ENCODE peak calls at places on chromosome 1, in five cellular contexts. One of them, this sample, is unnamed.

GRCh38 chr1:4095466-4095865 is 195.4 kb upstream of the C1orf174 start:
- DNase-seq in cardiac muscle cell: no peak
- DNase-seq in kidney epithelial cell: no peak
- DNase-seq in NCI-H748 treated with DMSO at 0.1 percent for 48 hours: no peak
- DNase-seq in anterior cingulate cortex: no peak
- DNase-seq in this sample: no peak

GRCh38 chr1:113758631-113759340 is 500 bp downstream of the PHTF1 start:
- DNase-seq in cardiac muscle cell: peak; percentile 74
- DNase-seq in anterior cingulate cortex: peak; percentile 78
- DNase-seq in NCI-H748 treated with DMSO at 0.1 percent for 48 hours: peak; percentile 69
- DNase-seq in kidney epithelial cell: no peak
- DNase-seq in this sample: peak; percentile 36

GRCh38 chr1:39391741-39392679 is 99.4 kb upstream of the BMP8A start:
- DNase-seq in kidney epithelial cell: peak; percentile 83
- DNase-seq in cardiac muscle cell: peak; percentile 52
- DNase-seq in anterior cingulate cortex: peak; percentile 15
- DNase-seq in NCI-H748 treated with DMSO at 0.1 percent for 48 hours: no peak
- DNase-seq in this sample: no peak

GRCh38 chr1:76291186-76291585 is 216.6 kb downstream of the ST6GALNAC3 start:
- DNase-seq in kidney epithelial cell: no peak
- DNase-seq in NCI-H748 treated with DMSO at 0.1 percent for 48 hours: no peak
- DNase-seq in anterior cingulate cortex: peak; percentile 8
- DNase-seq in cardiac muscle cell: no peak
- DNase-seq in this sample: no peak

GRCh38 chr1:221478050-221478949 is 263.6 kb downstream of the DUSP10 start:
- DNase-seq in NCI-H748 treated with DMSO at 0.1 percent for 48 hours: peak; percentile 15
- DNase-seq in cardiac muscle cell: peak; percentile 75
- DNase-seq in anterior cingulate cortex: peak; percentile 54
- DNase-seq in kidney epithelial cell: peak; percentile 63
- DNase-seq in this sample: peak; percentile 62

GRCh38 chr1:206736878-206737728 is 33.5 kb upstream of the IL19 start:
- DNase-seq in kidney epithelial cell: no peak
- DNase-seq in anterior cingulate cortex: no peak
- DNase-seq in NCI-H748 treated with DMSO at 0.1 percent for 48 hours: no peak
- DNase-seq in cardiac muscle cell: peak; percentile 40
- DNase-seq in this sample: no peak

GRCh38 chr1:49333946-49334345 is 557.3 kb upstream of the BEND5 start:
- DNase-seq in kidney epithelial cell: no peak
- DNase-seq in anterior cingulate cortex: no peak
- DNase-seq in NCI-H748 treated with DMSO at 0.1 percent for 48 hours: no peak
- DNase-seq in cardiac muscle cell: no peak
- DNase-seq in this sample: peak; percentile 2

GRCh38 chr1:87449348-87449963 is 120.8 kb downstream of the LMO4 start:
- DNase-seq in cardiac muscle cell: peak; percentile 42
- DNase-seq in kidney epithelial cell: no peak
- DNase-seq in NCI-H748 treated with DMSO at 0.1 percent for 48 hours: no peak
- DNase-seq in anterior cingulate cortex: no peak
- DNase-seq in this sample: no peak

GRCh38 chr1:226436855-226437491 is 29.1 kb upstream of the PARP1 start:
- DNase-seq in NCI-H748 treated with DMSO at 0.1 percent for 48 hours: no peak
- DNase-seq in kidney epithelial cell: no peak
- DNase-seq in cardiac muscle cell: no peak
- DNase-seq in anterior cingulate cortex: no peak
- DNase-seq in this sample: no peak

GRCh38 chr1:19987719-19988118 is 8.3 kb upstream of the PLA2G2A start:
- DNase-seq in NCI-H748 treated with DMSO at 0.1 percent for 48 hours: no peak
- DNase-seq in cardiac muscle cell: no peak
- DNase-seq in anterior cingulate cortex: no peak
- DNase-seq in kidney epithelial cell: no peak
- DNase-seq in this sample: no peak

GRCh38 chr1:164787834-164788231 is 228.8 kb downstream of the PBX1 start:
- DNase-seq in NCI-H748 treated with DMSO at 0.1 percent for 48 hours: peak; percentile 85
- DNase-seq in anterior cingulate cortex: no peak
- DNase-seq in kidney epithelial cell: no peak
- DNase-seq in cardiac muscle cell: no peak
- DNase-seq in this sample: no peak

GRCh38 chr1:17207540-17207939 is 2.6 kb downstream of the PADI1 start:
- DNase-seq in cardiac muscle cell: no peak
- DNase-seq in kidney epithelial cell: no peak
- DNase-seq in anterior cingulate cortex: peak; percentile 3
- DNase-seq in NCI-H748 treated with DMSO at 0.1 percent for 48 hours: no peak
- DNase-seq in this sample: no peak

GRCh38 chr1:114083186-114083585 is 70.5 kb downstream of the SYT6 start:
- DNase-seq in kidney epithelial cell: no peak
- DNase-seq in NCI-H748 treated with DMSO at 0.1 percent for 48 hours: no peak
- DNase-seq in anterior cingulate cortex: no peak
- DNase-seq in cardiac muscle cell: no peak
- DNase-seq in this sample: no peak

GRCh38 chr1:106534612-106535011 is 521.9 kb upstream of the PRMT6 start:
- DNase-seq in kidney epithelial cell: no peak
- DNase-seq in cardiac muscle cell: no peak
- DNase-seq in anterior cingulate cortex: no peak
- DNase-seq in NCI-H748 treated with DMSO at 0.1 percent for 48 hours: no peak
- DNase-seq in this sample: peak; percentile 7